ENCODE peak calls at places on chromosomes 7 and 10, in four cellular contexts. One of them, this sample, is unnamed.
A peak's percentile ranks its signal among the peaks of the same experiment; 100 is the strongest.

GRCh38 chr7:17829001-17829400 is 111.3 kb downstream of the SNX13 start:
- DNase-seq in IMR-90: no peak
- DNase-seq in neural progenitor cell: no peak
- DNase-seq in A549: no peak
- DNase-seq in this sample: no peak

GRCh38 chr7:76071316-76072242 is 23.7 kb downstream of the MDH2 start:
- DNase-seq in IMR-90: peak; percentile 44
- DNase-seq in neural progenitor cell: peak; percentile 58
- DNase-seq in A549: no peak
- DNase-seq in this sample: no peak

GRCh38 chr7:69228212-69228811 is 370.0 kb upstream of the AUTS2 start:
- DNase-seq in IMR-90: no peak
- DNase-seq in neural progenitor cell: no peak
- DNase-seq in A549: no peak
- DNase-seq in this sample: no peak

GRCh38 chr10:105952153-105952552 is 1212.4 kb downstream of the SORCS1 start:
- DNase-seq in IMR-90: peak; percentile 27
- DNase-seq in neural progenitor cell: peak; percentile 52
- DNase-seq in A549: no peak
- DNase-seq in this sample: peak; percentile 60

GRCh38 chr10:69455009-69455763 is 3.9 kb downstream of the TSPAN15 start:
- DNase-seq in IMR-90: no peak
- DNase-seq in neural progenitor cell: no peak
- DNase-seq in A549: no peak
- DNase-seq in this sample: no peak

GRCh38 chr10:11639346-11639745 is 27.9 kb upstream of the USP6NL start:
- DNase-seq in IMR-90: no peak
- DNase-seq in neural progenitor cell: no peak
- DNase-seq in A549: no peak
- DNase-seq in this sample: no peak

GRCh38 chr10:92699518-92700272 is 9.9 kb downstream of the HHEX start:
- DNase-seq in IMR-90: peak; percentile 42
- DNase-seq in neural progenitor cell: peak; percentile 19
- DNase-seq in A549: peak; percentile 41
- DNase-seq in this sample: no peak

GRCh38 chr10:103448751-103449150 is 3.4 kb downstream of the CALHM2 start:
- DNase-seq in IMR-90: peak; percentile 87
- DNase-seq in neural progenitor cell: no peak
- DNase-seq in A549: no peak
- DNase-seq in this sample: no peak

GRCh38 chr7:64181586-64181985 is 25.4 kb upstream of the ZNF735 start:
- DNase-seq in IMR-90: no peak
- DNase-seq in neural progenitor cell: no peak
- DNase-seq in A549: no peak
- DNase-seq in this sample: no peak

GRCh38 chr10:23293973-23294372 is 50.6 kb downstream of the C10orf67 start:
- DNase-seq in IMR-90: no peak
- DNase-seq in neural progenitor cell: peak; percentile 6
- DNase-seq in A549: no peak
- DNase-seq in this sample: no peak

GRCh38 chr10:84599254-84599653 is 270.9 kb downstream of the CCSER2 start:
- DNase-seq in IMR-90: no peak
- DNase-seq in neural progenitor cell: no peak
- DNase-seq in A549: no peak
- DNase-seq in this sample: no peak

GRCh38 chr10:100100651-100101525 is 19.2 kb upstream of the CPN1 start:
- DNase-seq in IMR-90: peak; percentile 42
- DNase-seq in neural progenitor cell: peak; percentile 24
- DNase-seq in A549: peak; percentile 65
- DNase-seq in this sample: peak; percentile 22

GRCh38 chr7:55134786-55135185 is 116.0 kb downstream of the EGFR start:
- DNase-seq in IMR-90: peak; percentile 34
- DNase-seq in neural progenitor cell: no peak
- DNase-seq in A549: no peak
- DNase-seq in this sample: no peak

GRCh38 chr7:98556288-98556687 is 60.8 kb upstream of the NPTX2 start:
- DNase-seq in IMR-90: no peak
- DNase-seq in neural progenitor cell: no peak
- DNase-seq in A549: no peak
- DNase-seq in this sample: no peak

GRCh38 chr10:2980791-2981360 is 86.5 kb upstream of the PFKP start:
- DNase-seq in IMR-90: peak; percentile 76
- DNase-seq in neural progenitor cell: no peak
- DNase-seq in A549: no peak
- DNase-seq in this sample: no peak

GRCh38 chr10:78986419-78986818 is 82.3 kb upstream of the ZMIZ1 start:
- DNase-seq in IMR-90: peak; percentile 31
- DNase-seq in neural progenitor cell: no peak
- DNase-seq in A549: no peak
- DNase-seq in this sample: no peak

GRCh38 chr10:6924166-6924565 is 344.1 kb upstream of the PRKCQ start:
- DNase-seq in IMR-90: peak; percentile 18
- DNase-seq in neural progenitor cell: no peak
- DNase-seq in A549: no peak
- DNase-seq in this sample: no peak

GRCh38 chr7:31776616-31777015 is 89.6 kb downstream of the PPP1R17 start:
- DNase-seq in IMR-90: peak; percentile 84
- DNase-seq in neural progenitor cell: peak; percentile 14
- DNase-seq in A549: peak; percentile 22
- DNase-seq in this sample: no peak

GRCh38 chr7:33744293-33744692 is 161.0 kb upstream of the BMPER start:
- DNase-seq in IMR-90: peak; percentile 14
- DNase-seq in neural progenitor cell: peak; percentile 63
- DNase-seq in A549: no peak
- DNase-seq in this sample: peak; percentile 69

GRCh38 chr10:60521974-60522405 is 132.3 kb upstream of the ANK3 start:
- DNase-seq in IMR-90: peak; percentile 4
- DNase-seq in neural progenitor cell: peak; percentile 35
- DNase-seq in A549: no peak
- DNase-seq in this sample: no peak

GRCh38 chr10:21166557-21167287 is 269.6 kb upstream of the NEBL start:
- DNase-seq in IMR-90: no peak
- DNase-seq in neural progenitor cell: no peak
- DNase-seq in A549: no peak
- DNase-seq in this sample: no peak

GRCh38 chr10:125159932-125160855 is at the start of gene CTBP2:
- DNase-seq in IMR-90: no peak
- DNase-seq in neural progenitor cell: peak; percentile 85
- DNase-seq in A549: peak; percentile 56
- DNase-seq in this sample: no peak

GRCh38 chr7:154953006-154953684 is 49.8 kb downstream of the PAXIP1 start:
- DNase-seq in IMR-90: peak; percentile 29
- DNase-seq in neural progenitor cell: peak; percentile 82
- DNase-seq in A549: peak; percentile 27
- DNase-seq in this sample: peak; percentile 58

GRCh38 chr7:132145466-132145865 is 430.8 kb downstream of the PLXNA4 start:
- DNase-seq in IMR-90: peak; percentile 34
- DNase-seq in neural progenitor cell: peak; percentile 56
- DNase-seq in A549: peak; percentile 80
- DNase-seq in this sample: no peak

GRCh38 chr7:134355925-134356324 is 39.2 kb upstream of the SLC35B4 start:
- DNase-seq in IMR-90: no peak
- DNase-seq in neural progenitor cell: no peak
- DNase-seq in A549: no peak
- DNase-seq in this sample: no peak

GRCh38 chr10:25209618-25210017 is 34.8 kb downstream of the GPR158 start:
- DNase-seq in IMR-90: no peak
- DNase-seq in neural progenitor cell: no peak
- DNase-seq in A549: no peak
- DNase-seq in this sample: no peak

GRCh38 chr7:25805027-25805687 is 346.8 kb upstream of the NFE2L3 start:
- DNase-seq in IMR-90: peak; percentile 9
- DNase-seq in neural progenitor cell: no peak
- DNase-seq in A549: no peak
- DNase-seq in this sample: no peak

GRCh38 chr7:35003679-35004278 is 33.5 kb downstream of the DPY19L1 start:
- DNase-seq in IMR-90: peak; percentile 90
- DNase-seq in neural progenitor cell: no peak
- DNase-seq in A549: peak; percentile 83
- DNase-seq in this sample: no peak

GRCh38 chr10:62911210-62911963 is 95.2 kb upstream of the EGR2 start:
- DNase-seq in IMR-90: no peak
- DNase-seq in neural progenitor cell: peak; percentile 84
- DNase-seq in A549: no peak
- DNase-seq in this sample: no peak

GRCh38 chr10:110458583-110458920 is 39.2 kb upstream of the DUSP5 start:
- DNase-seq in IMR-90: no peak
- DNase-seq in neural progenitor cell: no peak
- DNase-seq in A549: no peak
- DNase-seq in this sample: no peak

GRCh38 chr10:74906631-74907030 is 80.2 kb downstream of the KAT6B start:
- DNase-seq in IMR-90: no peak
- DNase-seq in neural progenitor cell: no peak
- DNase-seq in A549: no peak
- DNase-seq in this sample: no peak

GRCh38 chr10:16746856-16747255 is 70.4 kb downstream of the RSU1 start:
- DNase-seq in IMR-90: no peak
- DNase-seq in neural progenitor cell: no peak
- DNase-seq in A549: no peak
- DNase-seq in this sample: no peak

GRCh38 chr7:105805619-105806018 is 70.8 kb downstream of the ATXN7L1 start:
- DNase-seq in IMR-90: peak; percentile 46
- DNase-seq in neural progenitor cell: peak; percentile 26
- DNase-seq in A549: no peak
- DNase-seq in this sample: no peak

GRCh38 chr7:102169651-102170416 is 116.8 kb upstream of the SH2B2 start:
- DNase-seq in IMR-90: peak; percentile 37
- DNase-seq in neural progenitor cell: no peak
- DNase-seq in A549: no peak
- DNase-seq in this sample: no peak

GRCh38 chr7:12389089-12389700 is 14.5 kb downstream of the VWDE start:
- DNase-seq in IMR-90: peak; percentile 61
- DNase-seq in neural progenitor cell: peak; percentile 90
- DNase-seq in A549: peak; percentile 36
- DNase-seq in this sample: peak; percentile 55

GRCh38 chr7:127254163-127254684 is 1.5 kb upstream of the GRM8 start:
- DNase-seq in IMR-90: no peak
- DNase-seq in neural progenitor cell: no peak
- DNase-seq in A549: no peak
- DNase-seq in this sample: no peak
- H3K4me2 ChIP-seq in IMR-90: no peak overlapping the region
- H3K4me2 ChIP-seq in neural progenitor cell: peak overlapping the region; percentile 99
- H3K4me2 ChIP-seq in A549: peak overlapping the region; percentile 99
- H3K4me2 ChIP-seq in this sample: peak overlapping the region; percentile 93

DNA sequence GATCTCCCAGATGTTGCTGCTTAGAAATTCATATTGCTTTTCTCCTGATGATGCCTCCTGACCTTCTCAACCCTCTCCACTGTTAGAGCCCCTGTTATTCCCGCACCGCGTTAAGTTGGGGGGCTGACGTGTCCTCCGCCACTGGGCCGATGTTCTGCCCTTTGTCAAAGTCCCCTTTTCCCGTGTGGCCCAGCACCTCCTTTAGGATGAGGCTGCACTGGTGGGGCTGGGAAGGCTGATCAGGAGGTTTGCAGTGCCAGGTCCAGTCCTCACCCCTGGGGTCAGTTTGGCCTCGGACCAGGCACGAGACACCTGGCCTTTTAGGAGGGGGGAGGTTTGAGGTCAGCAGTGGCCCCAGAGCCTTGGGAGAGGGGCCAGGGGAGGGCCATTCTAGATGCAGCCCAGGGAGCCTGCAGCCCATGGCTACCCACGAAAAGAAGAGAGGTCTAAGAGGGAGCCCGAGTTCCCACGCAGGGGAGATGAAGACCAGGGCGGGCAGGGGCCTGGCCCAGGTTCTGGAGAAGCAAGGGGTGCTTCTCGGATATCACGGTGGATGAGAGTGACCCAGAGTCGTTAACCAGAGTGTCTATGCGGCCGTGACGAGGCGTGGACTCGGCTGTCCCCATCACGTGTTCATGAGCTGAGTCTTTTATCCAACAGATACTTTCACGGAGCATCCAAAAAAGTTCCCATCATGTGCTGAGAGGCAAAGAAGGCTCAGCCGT is 150.4 kb downstream of the DNAJB6 start:
- DNase-seq in IMR-90: no peak
- DNase-seq in neural progenitor cell: no peak
- DNase-seq in A549: no peak
- DNase-seq in this sample: no peak
- H3K9me3 ChIP-seq in IMR-90: peaks cover 9% of the 10 kb centered on the region
- H3K9me3 ChIP-seq in neural progenitor cell: no peaks in the 10 kb centered on the region
- H3K9me3 ChIP-seq in A549: peaks cover 7% of the 10 kb centered on the region
- H3K9me3 ChIP-seq in this sample: peaks cover under 1% of the 10 kb centered on the region

GRCh38 chr10:102066421-102067068 is 1.4 kb downstream of the HPS6 start:
- DNase-seq in IMR-90: no peak
- DNase-seq in neural progenitor cell: no peak
- DNase-seq in A549: no peak
- DNase-seq in this sample: no peak

GRCh38 chr10:102069066-102069465 is 3.9 kb downstream of the HPS6 start:
- DNase-seq in IMR-90: no peak
- DNase-seq in neural progenitor cell: no peak
- DNase-seq in A549: no peak
- DNase-seq in this sample: no peak

GRCh38 chr10:102065561-102066420 is 642 bp downstream of the HPS6 start:
- DNase-seq in IMR-90: peak; percentile 13
- DNase-seq in neural progenitor cell: peak; percentile 72
- DNase-seq in A549: peak; percentile 38
- DNase-seq in this sample: peak; percentile 48

GRCh38 chr10:102067091-102067916 is 2.2 kb downstream of the HPS6 start:
- DNase-seq in IMR-90: no peak
- DNase-seq in neural progenitor cell: no peak
- DNase-seq in A549: no peak
- DNase-seq in this sample: no peak

DNA sequence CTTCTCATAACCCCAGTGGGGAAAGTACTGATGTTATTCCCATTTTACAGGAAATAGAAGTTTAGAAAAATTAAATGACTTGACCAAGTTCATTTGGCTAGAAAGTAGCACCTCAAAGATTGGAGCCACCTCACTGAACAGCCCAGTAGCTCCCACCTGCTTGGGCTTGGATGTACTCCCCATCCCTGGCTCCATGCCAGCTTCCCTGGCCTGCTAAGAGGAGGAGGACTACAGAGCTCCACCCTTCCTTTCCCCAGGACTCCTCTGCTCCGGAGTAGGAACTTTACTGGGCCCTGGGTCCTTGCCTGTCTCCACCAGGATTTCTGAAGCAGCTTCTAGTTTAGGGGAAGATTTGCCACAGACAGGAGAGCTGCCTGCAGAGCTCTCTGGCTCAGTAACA is 3.1 kb downstream of the HPS6 start:
- DNase-seq in IMR-90: no peak
- DNase-seq in neural progenitor cell: no peak
- DNase-seq in A549: no peak
- DNase-seq in this sample: no peak
- H3K4me2 ChIP-seq in IMR-90: no peak overlapping the region
- H3K4me2 ChIP-seq in neural progenitor cell: no peak overlapping the region
- H3K4me2 ChIP-seq in A549: no peak overlapping the region
- H3K4me2 ChIP-seq in this sample: no peak overlapping the region

GRCh38 chr10:67608001-67608400 is 88.0 kb downstream of the CTNNA3 start:
- DNase-seq in IMR-90: no peak
- DNase-seq in neural progenitor cell: no peak
- DNase-seq in A549: no peak
- DNase-seq in this sample: no peak
- H3K9me3 ChIP-seq in IMR-90: no peaks in the 10 kb centered on the region
- H3K9me3 ChIP-seq in neural progenitor cell: no peaks in the 10 kb centered on the region
- H3K9me3 ChIP-seq in A549: no peaks in the 10 kb centered on the region
- H3K9me3 ChIP-seq in this sample: no peaks in the 10 kb centered on the region